ENCODE peak calls at places on chromosomes 13 and 19, in nine cellular contexts. S is body of pancreas; X is left ventricle myocardium inferior; R is gastrocnemius medialis; W is right lobe of liver; V is pancreas; O is CD4-positive, alpha-beta T cell; H is PC-9; B is ovary. C is an unnamed sample.

GRCh38 chr19:51368366-51369282 is at the start of gene CLDND2:
- DNase-seq in W (no peak), O (no peak), V (no peak), H (peak), R (no peak), B (no peak), S (no peak), X (no peak), C (no peak)

GRCh38 chr13:99425485-99426341 is 75.6 kb upstream of the TM9SF2 start:
- DNase-seq in O (peak), R (no peak), W (peak), V (no peak), S (no peak), B (no peak), H (no peak), X (peak), C (no peak)

GRCh38 chr13:47901451-47901850 is 99.6 kb downstream of the SUCLA2 start:
- DNase-seq in R (no peak), W (no peak), S (no peak), X (no peak), B (no peak), H (peak), O (no peak), V (no peak), C (no peak)

GRCh38 chr19:1747285-1748114 is 5.8 kb upstream of the ONECUT3 start:
- DNase-seq in O (peak), B (no peak), V (peak), X (no peak), W (no peak), H (peak), S (peak), R (no peak), C (peak)

GRCh38 chr13:44578064-44578394 is 1.9 kb upstream of the TSC22D1 start:
- DNase-seq in S (no peak), B (no peak), O (no peak), H (no peak), R (peak), X (no peak), V (no peak), W (no peak), C (no peak)

GRCh38 chr19:28737526-28737925 is 475.4 kb downstream of the UQCRFS1 start:
- DNase-seq in O (no peak), X (no peak), W (no peak), H (no peak), R (no peak), V (no peak), B (no peak), S (no peak), C (no peak)

GRCh38 chr13:93364166-93364565 is 137.6 kb downstream of the GPC6 start:
- DNase-seq in R (no peak), X (no peak), B (no peak), S (no peak), O (no peak), W (no peak), V (no peak), H (no peak), C (peak)

GRCh38 chr19:1936916-1937610 is 3.9 kb upstream of the CSNK1G2 start:
- DNase-seq in W (no peak), R (no peak), O (no peak), B (no peak), X (no peak), V (no peak), H (no peak), S (no peak), C (no peak)

GRCh38 chr13:76865109-76865508 is 21.1 kb downstream of the KCTD12 start:
- DNase-seq in B (no peak), H (no peak), O (no peak), X (no peak), R (no peak), W (no peak), V (no peak), S (no peak), C (no peak)

GRCh38 chr19:38959618-38960017 is 15.9 kb downstream of the FBXO17 start:
- DNase-seq in W (no peak), V (no peak), R (no peak), X (no peak), S (no peak), H (no peak), B (no peak), O (no peak), C (no peak)

GRCh38 chr13:33349314-33349995 is 63.9 kb upstream of the STARD13 start:
- DNase-seq in B (peak), X (peak), H (no peak), W (no peak), V (peak), O (no peak), R (peak), S (no peak), C (peak)

GRCh38 chr19:41753159-41753558 is 2.2 kb upstream of the CEACAM6 start:
- DNase-seq in R (no peak), W (no peak), O (peak), H (no peak), V (peak), X (peak), S (peak), B (no peak), C (peak)

GRCh38 chr13:50375792-50376191 is 360.5 kb downstream of the KCNRG start:
- DNase-seq in O (no peak), B (no peak), V (no peak), H (no peak), R (no peak), W (no peak), S (no peak), X (no peak), C (peak)

GRCh38 chr13:96091164-96091931 is 1.4 kb downstream of the HS6ST3 start:
- DNase-seq in H (no peak), S (peak), X (peak), V (peak), O (no peak), W (peak), R (peak), B (no peak), C (no peak)

GRCh38 chr19:44663996-44664395 is 7.3 kb upstream of the CEACAM19 start:
- DNase-seq in X (no peak), W (no peak), H (no peak), V (no peak), B (no peak), S (no peak), R (no peak), O (no peak), C (no peak)

GRCh38 chr13:82627183-82627582 is 1255.1 kb downstream of the SLITRK1 start:
- DNase-seq in S (no peak), V (no peak), X (no peak), H (peak), B (no peak), W (no peak), R (no peak), O (no peak), C (peak)

GRCh38 chr13:75226092-75226491 is 255.9 kb downstream of the TBC1D4 start:
- DNase-seq in V (no peak), R (no peak), O (no peak), X (no peak), W (no peak), H (no peak), B (no peak), S (no peak), C (peak)

GRCh38 chr13:75225288-75225687 is 256.7 kb downstream of the TBC1D4 start:
- DNase-seq in B (no peak), S (no peak), V (no peak), W (no peak), O (no peak), R (no peak), X (no peak), H (no peak), C (no peak)

GRCh38 chr13:75222031-75222430 is 259.9 kb downstream of the TBC1D4 start:
- DNase-seq in O (no peak), H (no peak), B (no peak), W (no peak), X (no peak), S (no peak), V (no peak), R (no peak), C (no peak)

GRCh38 chr13:75226755-75227435 is 255.1 kb downstream of the TBC1D4 start:
- DNase-seq in X (no peak), V (no peak), W (no peak), H (no peak), O (no peak), S (no peak), B (no peak), R (no peak), C (peak)

DNA sequence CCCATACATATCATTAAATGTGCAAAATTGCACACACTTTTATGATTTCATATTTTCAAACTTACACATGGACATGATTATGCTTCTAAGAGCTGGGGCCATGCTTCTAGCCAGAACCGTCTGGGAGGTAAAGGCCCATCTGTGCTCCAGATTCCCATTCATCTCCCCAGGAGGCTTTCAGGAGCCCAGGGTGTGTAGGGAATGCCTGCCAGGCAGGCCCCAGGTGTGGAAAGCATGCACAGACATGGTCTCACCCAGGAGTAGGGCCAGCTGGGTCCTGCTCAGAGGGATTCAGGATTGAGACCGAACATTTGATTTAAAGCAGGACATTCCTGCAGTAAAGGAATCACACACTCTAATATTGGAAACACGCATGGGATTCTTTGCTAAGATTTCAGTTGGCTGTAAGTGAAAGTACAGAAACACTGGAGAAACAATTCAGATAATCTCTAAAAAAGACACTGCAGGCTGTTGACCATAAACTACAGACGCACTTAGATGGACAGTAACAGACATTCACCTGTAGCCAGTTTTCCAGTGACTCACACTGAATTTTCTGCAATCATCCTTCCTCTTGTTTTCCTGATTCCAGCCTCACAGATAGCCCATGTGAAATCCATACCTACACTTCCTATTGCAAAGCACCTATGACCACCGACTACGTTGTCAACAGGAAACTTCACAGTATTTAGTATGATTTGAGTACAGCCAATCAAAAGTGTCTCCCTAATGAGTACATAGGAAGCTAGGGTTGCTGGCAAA is 257.8 kb downstream of the TBC1D4 start:
- DNase-seq in W (no peak), O (no peak), R (no peak), H (no peak), S (no peak), X (no peak), V (no peak), B (no peak), C (peak)
- H3K27ac ChIP-seq in W (no peak), O (no peak), R (no peak), H (no peak), S (no peak), X (no peak), V (no peak), B (no peak), C (no peak)

DNA sequence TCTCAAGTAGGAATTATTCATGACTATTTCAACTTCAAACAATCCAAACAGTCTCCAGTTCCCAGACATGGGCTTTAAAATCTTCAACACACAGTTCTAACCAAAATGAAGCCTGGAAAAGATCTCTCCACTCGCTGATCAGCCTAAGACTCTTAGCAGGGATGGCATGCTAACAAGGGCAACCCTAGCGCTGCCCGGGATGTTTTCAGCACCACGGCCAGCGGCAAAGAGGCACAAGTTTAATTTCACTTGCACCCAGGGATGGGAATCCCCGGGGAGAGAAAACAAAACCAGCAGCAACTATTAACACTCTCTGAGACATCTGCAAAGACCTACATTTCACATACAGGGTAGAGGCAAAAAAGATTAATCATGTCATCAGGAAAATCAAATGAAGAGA is 43.0 kb downstream of the CACNA1A start:
- DNase-seq in S (no peak), W (no peak), O (no peak), R (no peak), B (no peak), V (no peak), H (no peak), X (no peak), C (peak)
- H3K27ac ChIP-seq in S (no peak), W (no peak), O (no peak), R (no peak), B (no peak), V (no peak), H (no peak), X (no peak), C (no peak)

DNA sequence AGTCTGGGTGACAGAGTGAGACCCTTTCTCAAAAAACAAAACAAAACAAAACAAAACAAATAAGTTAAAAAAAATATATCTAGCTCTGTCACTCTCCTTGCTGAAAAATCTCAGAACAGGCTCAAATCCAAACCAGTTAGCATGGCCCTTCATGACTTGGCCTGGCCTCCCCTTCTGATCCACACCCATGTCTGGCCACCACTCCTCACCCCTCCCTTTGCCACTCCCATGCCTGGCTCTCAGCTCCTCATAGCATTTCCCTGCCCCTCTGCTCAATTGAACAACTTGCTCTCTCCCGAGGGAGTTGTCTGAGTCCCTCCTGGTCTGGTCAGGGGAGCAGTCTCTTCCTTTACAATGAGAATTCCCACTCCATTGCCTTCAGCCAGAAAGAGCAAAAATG is 4.0 kb upstream of the GSX1 start:
- DNase-seq in O (no peak), R (no peak), H (no peak), S (no peak), X (no peak), B (no peak), W (no peak), V (no peak), C (no peak)
- H3K27ac ChIP-seq in O (no peak), R (no peak), H (no peak), S (no peak), X (no peak), B (no peak), W (no peak), V (no peak), C (no peak)

DNA sequence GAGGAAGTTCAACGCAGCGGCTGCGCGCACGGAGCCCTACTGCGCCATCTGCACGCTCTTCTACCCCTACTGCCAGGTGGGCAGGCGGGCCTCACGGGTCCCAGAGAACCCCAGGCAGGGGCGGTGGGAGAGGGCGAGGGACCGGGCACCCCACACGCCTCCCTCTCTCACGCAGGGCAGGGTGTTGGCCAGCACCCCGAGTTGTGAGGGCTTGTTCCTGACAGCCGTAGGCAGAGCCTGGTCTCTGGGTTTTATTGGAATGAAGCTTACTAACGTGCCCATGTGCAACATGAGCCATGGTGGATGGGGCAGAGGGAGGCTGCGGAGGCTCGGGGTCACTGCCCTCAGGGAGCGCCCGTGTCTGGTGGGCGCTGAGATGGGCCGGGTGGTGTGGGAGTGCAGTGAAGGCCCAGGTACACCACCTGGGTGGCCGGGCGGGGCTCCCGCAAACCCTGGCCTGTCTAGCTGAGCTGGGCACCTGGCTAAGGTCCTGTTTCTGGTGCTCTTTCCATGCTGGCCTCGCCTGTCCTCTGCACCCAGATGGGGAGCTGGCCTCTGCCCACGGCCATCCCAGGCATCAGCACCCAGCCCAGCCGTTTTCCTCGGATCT is 165.2 kb downstream of the KDM4B start:
- DNase-seq in S (no peak), V (no peak), B (no peak), X (no peak), R (no peak), W (no peak), O (no peak), H (no peak), C (no peak)
- H3K27ac ChIP-seq in S (no peak), V (no peak), B (no peak), X (no peak), R (no peak), W (no peak), O (no peak), H (no peak), C (no peak)

DNA sequence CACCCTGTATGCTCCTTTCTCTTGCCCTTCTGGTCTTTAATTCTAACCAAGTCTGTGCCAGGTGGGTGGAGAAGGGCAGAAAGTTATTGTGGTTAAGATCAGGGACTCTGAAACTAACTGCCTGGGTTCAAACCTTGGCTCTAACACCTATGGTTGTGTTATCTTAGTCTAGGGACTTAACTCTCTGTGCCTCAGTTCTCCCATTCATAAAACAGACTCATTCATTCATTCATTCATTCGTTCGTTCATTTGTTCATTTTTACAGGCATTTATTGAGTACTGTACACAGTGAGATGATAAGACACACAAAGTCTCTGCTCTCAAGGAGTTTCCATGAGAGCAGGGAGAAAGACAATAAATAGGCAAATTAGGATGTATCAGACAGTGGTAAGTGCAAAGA is 30.1 kb downstream of the SOX21 start:
- DNase-seq in S (no peak), H (no peak), W (no peak), X (no peak), B (no peak), O (no peak), V (no peak), R (no peak), C (no peak)
- H3K27ac ChIP-seq in S (no peak), H (no peak), W (no peak), X (no peak), B (no peak), O (no peak), V (no peak), R (no peak), C (no peak)

GRCh38 chr13:113404723-113405471 is 41.0 kb upstream of the GRTP1 start:
- DNase-seq in R (peak), W (peak), B (no peak), X (no peak), V (no peak), O (no peak), H (no peak), S (no peak), C (no peak)
- H3K27ac ChIP-seq in R (peak), W (no peak), B (no peak), X (peak), V (no peak), O (no peak), H (no peak), S (no peak), C (no peak)